ENCODE peak calls at places on chromosome 19, in four cellular contexts. One of them, this sample, is unnamed.

GRCh38 chr19:42412661-42413076 is 14.5 kb downstream of the LIPE start:
- DNase-seq in activated T-cell treated with anti-CD3 and anti-CD28 coated beads for 1 hour: no peak
- DNase-seq in pancreas: no peak
- DNase-seq in naive thymus-derived CD8-positive, alpha-beta T cell: no peak
- DNase-seq in this sample: no peak

GRCh38 chr19:33280351-33280921 is 21.9 kb downstream of the CEBPA start:
- DNase-seq in activated T-cell treated with anti-CD3 and anti-CD28 coated beads for 1 hour: no peak
- DNase-seq in pancreas: no peak
- DNase-seq in naive thymus-derived CD8-positive, alpha-beta T cell: no peak
- DNase-seq in this sample: no peak

GRCh38 chr19:33147538-33147937 is 15.6 kb downstream of the WDR88 start:
- DNase-seq in activated T-cell treated with anti-CD3 and anti-CD28 coated beads for 1 hour: no peak
- DNase-seq in pancreas: no peak
- DNase-seq in naive thymus-derived CD8-positive, alpha-beta T cell: no peak
- DNase-seq in this sample: no peak

GRCh38 chr19:3975144-3975543 is 4.2 kb upstream of the DAPK3 start:
- DNase-seq in activated T-cell treated with anti-CD3 and anti-CD28 coated beads for 1 hour: no peak
- DNase-seq in pancreas: no peak
- DNase-seq in naive thymus-derived CD8-positive, alpha-beta T cell: no peak
- DNase-seq in this sample: no peak

GRCh38 chr19:6752257-6753177 is 13.0 kb downstream of the TRIP10 start:
- DNase-seq in activated T-cell treated with anti-CD3 and anti-CD28 coated beads for 1 hour: no peak
- DNase-seq in pancreas: no peak
- DNase-seq in naive thymus-derived CD8-positive, alpha-beta T cell: no peak
- DNase-seq in this sample: peak; percentile 83

GRCh38 chr19:8973501-8974091 is 36.6 kb downstream of the MUC16 start:
- DNase-seq in activated T-cell treated with anti-CD3 and anti-CD28 coated beads for 1 hour: no peak
- DNase-seq in pancreas: no peak
- DNase-seq in naive thymus-derived CD8-positive, alpha-beta T cell: no peak
- DNase-seq in this sample: no peak

GRCh38 chr19:2422951-2423880 is 4.2 kb downstream of the TIMM13 start:
- DNase-seq in activated T-cell treated with anti-CD3 and anti-CD28 coated beads for 1 hour: no peak
- DNase-seq in pancreas: peak; percentile 73
- DNase-seq in naive thymus-derived CD8-positive, alpha-beta T cell: no peak
- DNase-seq in this sample: peak; percentile 45

GRCh38 chr19:18939922-18940775 is 868 bp downstream of the HOMER3 start:
- DNase-seq in activated T-cell treated with anti-CD3 and anti-CD28 coated beads for 1 hour: no peak
- DNase-seq in pancreas: peak; percentile 59
- DNase-seq in naive thymus-derived CD8-positive, alpha-beta T cell: no peak
- DNase-seq in this sample: no peak

GRCh38 chr19:4699826-4700572 is 23.6 kb downstream of the DPP9 start:
- DNase-seq in activated T-cell treated with anti-CD3 and anti-CD28 coated beads for 1 hour: no peak
- DNase-seq in pancreas: no peak
- DNase-seq in naive thymus-derived CD8-positive, alpha-beta T cell: no peak
- DNase-seq in this sample: no peak

GRCh38 chr19:38207543-38207942 is 16.5 kb downstream of the DPF1 start:
- DNase-seq in activated T-cell treated with anti-CD3 and anti-CD28 coated beads for 1 hour: no peak
- DNase-seq in pancreas: no peak
- DNase-seq in naive thymus-derived CD8-positive, alpha-beta T cell: no peak
- DNase-seq in this sample: no peak

GRCh38 chr19:39544201-39544903 is 4.4 kb upstream of the EID2 start:
- DNase-seq in activated T-cell treated with anti-CD3 and anti-CD28 coated beads for 1 hour: no peak
- DNase-seq in pancreas: no peak
- DNase-seq in naive thymus-derived CD8-positive, alpha-beta T cell: no peak
- DNase-seq in this sample: no peak

GRCh38 chr19:8457209-8457608 is 12.4 kb downstream of the HNRNPM start:
- DNase-seq in activated T-cell treated with anti-CD3 and anti-CD28 coated beads for 1 hour: no peak
- DNase-seq in pancreas: no peak
- DNase-seq in naive thymus-derived CD8-positive, alpha-beta T cell: no peak
- DNase-seq in this sample: no peak

GRCh38 chr19:45630463-45630862 is 8.7 kb downstream of the EML2 start:
- DNase-seq in activated T-cell treated with anti-CD3 and anti-CD28 coated beads for 1 hour: no peak
- DNase-seq in pancreas: no peak
- DNase-seq in naive thymus-derived CD8-positive, alpha-beta T cell: no peak
- DNase-seq in this sample: no peak

GRCh38 chr19:57435062-57435978 is at the start of gene ZNF749:
- DNase-seq in activated T-cell treated with anti-CD3 and anti-CD28 coated beads for 1 hour: peak; percentile 91
- DNase-seq in pancreas: peak; percentile 97
- DNase-seq in naive thymus-derived CD8-positive, alpha-beta T cell: peak; percentile 96
- DNase-seq in this sample: peak; percentile 98

GRCh38 chr19:11479470-11480080 is 1.3 kb downstream of the ELAVL3 start:
- DNase-seq in activated T-cell treated with anti-CD3 and anti-CD28 coated beads for 1 hour: no peak
- DNase-seq in pancreas: peak; percentile 63
- DNase-seq in naive thymus-derived CD8-positive, alpha-beta T cell: no peak
- DNase-seq in this sample: no peak

GRCh38 chr19:18156841-18157464 is 4.0 kb downstream of the PIK3R2 start:
- DNase-seq in activated T-cell treated with anti-CD3 and anti-CD28 coated beads for 1 hour: no peak
- DNase-seq in pancreas: peak; percentile 96
- DNase-seq in naive thymus-derived CD8-positive, alpha-beta T cell: no peak
- DNase-seq in this sample: peak; percentile 81

GRCh38 chr19:15466851-15467733 is 2.7 kb upstream of the RASAL3 start:
- DNase-seq in activated T-cell treated with anti-CD3 and anti-CD28 coated beads for 1 hour: peak; percentile 24
- DNase-seq in pancreas: no peak
- DNase-seq in naive thymus-derived CD8-positive, alpha-beta T cell: peak; percentile 27
- DNase-seq in this sample: no peak

GRCh38 chr19:48772503-48772953 is 17.2 kb downstream of the FGF21 start:
- DNase-seq in activated T-cell treated with anti-CD3 and anti-CD28 coated beads for 1 hour: no peak
- DNase-seq in pancreas: peak; percentile 84
- DNase-seq in naive thymus-derived CD8-positive, alpha-beta T cell: no peak
- DNase-seq in this sample: peak; percentile 94

GRCh38 chr19:29162694-29163093 is 50.3 kb downstream of the UQCRFS1 start:
- DNase-seq in activated T-cell treated with anti-CD3 and anti-CD28 coated beads for 1 hour: no peak
- DNase-seq in pancreas: no peak
- DNase-seq in naive thymus-derived CD8-positive, alpha-beta T cell: no peak
- DNase-seq in this sample: no peak

GRCh38 chr19:32404939-32405430 is 585 bp upstream of the DPY19L3 start:
- DNase-seq in activated T-cell treated with anti-CD3 and anti-CD28 coated beads for 1 hour: peak; percentile 14
- DNase-seq in pancreas: peak; percentile 79
- DNase-seq in naive thymus-derived CD8-positive, alpha-beta T cell: no peak
- DNase-seq in this sample: peak; percentile 85

GRCh38 chr19:45001087-45001739 is at the start of gene RELB:
- DNase-seq in activated T-cell treated with anti-CD3 and anti-CD28 coated beads for 1 hour: peak; percentile 98
- DNase-seq in pancreas: peak; percentile 98
- DNase-seq in naive thymus-derived CD8-positive, alpha-beta T cell: peak; percentile 96
- DNase-seq in this sample: peak; percentile 94

GRCh38 chr19:11587302-11587972 is 9.8 kb upstream of the ZNF627 start:
- DNase-seq in activated T-cell treated with anti-CD3 and anti-CD28 coated beads for 1 hour: peak; percentile 69
- DNase-seq in pancreas: peak; percentile 72
- DNase-seq in naive thymus-derived CD8-positive, alpha-beta T cell: peak; percentile 80
- DNase-seq in this sample: peak; percentile 73

GRCh38 chr19:16541526-16542044 is 652 bp downstream of the CHERP start:
- DNase-seq in activated T-cell treated with anti-CD3 and anti-CD28 coated beads for 1 hour: no peak
- DNase-seq in pancreas: no peak
- DNase-seq in naive thymus-derived CD8-positive, alpha-beta T cell: no peak
- DNase-seq in this sample: no peak

This sample was measured in left lobe of liver.